ENCODE peak calls at places on chromosomes 11 and 22, in ten cellular contexts. Q, B, F, V, I, K, X, D, S and U are unnamed samples.
A peak's percentile ranks its signal among the peaks of the same experiment; 100 is the strongest.

GRCh38 chr11:102320679-102321078 is 3.4 kb downstream of the BIRC3 start:
- DNase-seq in K (no peak), F (peak; percentile 39), S (no peak), I (no peak), X (no peak), Q (no peak), V (no peak), D (no peak), B (no peak), U (no peak)

GRCh38 chr11:116193321-116194114 is 579.3 kb downstream of the BUD13 start:
- DNase-seq in S (no peak), F (peak; percentile 31), Q (no peak), K (no peak), V (no peak), X (peak; percentile 68), B (peak; percentile 17), D (no peak), I (peak; percentile 35), U (peak; percentile 39)

GRCh38 chr11:133905677-133906156 is 51.1 kb downstream of the IGSF9B start:
- DNase-seq in V (no peak), D (no peak), B (no peak), K (no peak), Q (no peak), X (peak; percentile 57), F (no peak), S (no peak), I (no peak), U (no peak)

GRCh38 chr11:70680781-70681281 is 282.5 kb downstream of the CTTN start:
- DNase-seq in I (no peak), V (no peak), S (no peak), F (no peak), D (no peak), Q (no peak), X (no peak), K (no peak), B (no peak), U (no peak)

GRCh38 chr11:62054484-62055121 is 69.2 kb upstream of the INCENP start:
- DNase-seq in Q (no peak), F (no peak), I (no peak), V (no peak), B (peak; percentile 78), K (no peak), X (peak; percentile 69), S (peak; percentile 87), D (no peak), U (peak; percentile 27)

GRCh38 chr11:102010776-102011500 is 36.3 kb upstream of the CFAP300 start:
- DNase-seq in D (peak; percentile 71), X (no peak), B (peak; percentile 53), I (peak; percentile 84), F (peak; percentile 48), S (peak; percentile 73), Q (no peak), K (peak; percentile 93), V (peak; percentile 33), U (no peak)

GRCh38 chr11:113114452-113115027 is 153.3 kb downstream of the NCAM1 start:
- DNase-seq in K (no peak), V (no peak), X (peak; percentile 71), F (peak; percentile 78), D (no peak), S (no peak), B (peak; percentile 3), Q (no peak), I (peak; percentile 67), U (peak; percentile 56)

GRCh38 chr11:16604784-16605439 is 133.5 kb upstream of the C11orf58 start:
- DNase-seq in S (no peak), K (peak; percentile 87), B (no peak), V (peak; percentile 23), X (peak; percentile 64), I (peak; percentile 80), Q (no peak), F (peak; percentile 26), D (no peak), U (no peak)

GRCh38 chr11:125743681-125744080 is 2.4 kb upstream of the PATE1 start:
- DNase-seq in F (no peak), I (no peak), X (no peak), S (no peak), K (no peak), D (no peak), V (no peak), B (no peak), Q (no peak), U (no peak)

GRCh38 chr22:38733329-38734202 is 22.2 kb downstream of the SUN2 start:
- DNase-seq in V (peak; percentile 53), B (peak; percentile 16), D (no peak), S (no peak), I (peak; percentile 77), K (no peak), F (peak; percentile 69), Q (no peak), X (peak; percentile 96), U (peak; percentile 65)

GRCh38 chr22:41411021-41411851 is 29.5 kb downstream of the TEF start:
- DNase-seq in F (peak; percentile 68), B (no peak), S (no peak), I (peak; percentile 45), V (no peak), Q (no peak), K (no peak), X (peak; percentile 90), D (no peak), U (peak; percentile 70)

GRCh38 chr11:122655527-122656072 is at the start of gene UBASH3B:
- DNase-seq in D (peak; percentile 41), S (peak; percentile 71), Q (peak; percentile 64), K (peak; percentile 93), F (peak; percentile 93), X (peak; percentile 85), B (peak; percentile 47), I (peak; percentile 84), V (peak; percentile 48), U (peak; percentile 61)

GRCh38 chr11:33970984-33971466 is 79.1 kb upstream of the LMO2 start:
- DNase-seq in I (peak; percentile 42), X (peak; percentile 68), F (peak; percentile 75), B (peak; percentile 46), Q (peak; percentile 56), V (no peak), D (peak; percentile 55), S (peak; percentile 64), K (peak; percentile 85), U (peak; percentile 32)

DNA sequence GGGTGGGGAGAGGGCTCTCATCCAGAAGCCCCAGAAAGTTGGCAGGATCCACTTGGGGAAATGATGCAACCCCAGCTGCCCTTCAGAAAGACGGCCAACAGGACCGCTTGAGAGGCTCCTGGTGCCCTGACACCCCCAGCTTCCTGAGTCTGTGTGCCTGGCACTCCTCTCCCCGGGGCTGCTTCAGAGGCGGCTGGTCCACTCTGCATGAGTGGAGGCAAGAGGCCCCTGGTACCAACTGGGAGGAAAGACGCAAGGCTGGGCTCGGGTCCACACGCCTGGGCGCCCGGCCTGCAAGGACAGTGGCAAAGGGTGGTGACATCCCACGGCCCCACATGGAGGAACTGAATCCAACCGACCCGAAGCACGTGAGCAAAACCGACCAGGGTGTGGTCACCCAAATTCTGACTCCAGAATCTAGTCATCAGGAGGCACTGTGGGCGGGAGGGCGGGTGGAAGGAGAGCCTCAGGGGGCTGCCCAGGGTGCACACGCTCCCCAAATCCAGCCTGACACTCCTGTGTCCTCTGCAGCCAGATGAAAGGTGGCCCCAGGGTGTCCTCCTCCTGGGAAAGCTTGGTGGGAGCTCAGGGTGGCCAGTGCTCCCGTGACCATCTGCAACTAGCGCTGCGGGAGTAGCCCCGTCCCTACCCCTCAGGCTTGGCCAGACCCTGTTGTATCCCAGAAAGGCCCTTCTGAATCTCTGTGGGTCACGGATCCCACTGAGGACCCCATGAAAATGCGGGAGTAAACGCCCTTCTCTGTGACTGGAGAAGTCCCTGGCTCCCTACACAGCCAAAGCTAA is 3.7 kb downstream of the RNH1 start:
- DNase-seq in D (no peak), S (no peak), I (peak; percentile 64), V (no peak), Q (peak; percentile 82), X (peak; percentile 84), K (peak; percentile 95), B (no peak), F (no peak), U (peak; percentile 44)
- TF ChIP-seq POLR2A in D (no peak), S (no peak), I (no peak), V (no peak), Q (no peak), X (no peak), K (no peak), B (no peak), F (no peak), U (no peak)

GRCh38 chr11:63999349-64000025 is 13.2 kb downstream of the OTUB1 start:
- DNase-seq in F (peak; percentile 44), D (no peak), B (no peak), Q (peak; percentile 86), X (peak; percentile 86), K (peak; percentile 95), V (no peak), I (no peak), S (no peak), U (peak; percentile 69)
- TF ChIP-seq POLR2A in F (no peak), D (no peak), B (no peak), Q (no peak), X (no peak), K (no peak), V (no peak), I (no peak), S (no peak), U (no peak)

GRCh38 chr11:76785513-76785912 is 2.4 kb downstream of the TSKU start:
- DNase-seq in I (no peak), X (no peak), Q (no peak), S (no peak), F (no peak), D (no peak), B (no peak), V (no peak), K (no peak), U (no peak)

GRCh38 chr11:76782526-76783293 is 446 bp upstream of the TSKU start:
- DNase-seq in Q (no peak), S (peak; percentile 79), F (peak; percentile 92), K (peak; percentile 96), D (peak; percentile 87), X (peak; percentile 95), V (peak; percentile 90), I (peak; percentile 93), B (peak; percentile 82), U (peak; percentile 93)

GRCh38 chr11:76783294-76783900 is at the start of gene TSKU:
- DNase-seq in I (peak; percentile 63), V (no peak), D (peak; percentile 44), F (no peak), B (no peak), K (peak; percentile 89), S (no peak), Q (peak; percentile 70), X (no peak), U (no peak)

GRCh38 chr11:76781861-76782500 is 1.2 kb upstream of the TSKU start:
- DNase-seq in V (no peak), S (no peak), B (peak; percentile 25), I (no peak), Q (no peak), F (no peak), K (peak; percentile 91), D (no peak), X (no peak), U (no peak)

GRCh38 chr11:76783901-76784813 is 1.0 kb downstream of the TSKU start:
- DNase-seq in X (peak; percentile 81), S (peak; percentile 55), K (peak; percentile 92), F (peak; percentile 67), D (peak; percentile 79), Q (no peak), I (peak; percentile 79), B (peak; percentile 79), V (no peak), U (peak; percentile 85)
- TF ChIP-seq POLR2A in X (peak; percentile 9), S (no peak), K (no peak), F (no peak), D (peak; percentile 5), Q (no peak), I (no peak), B (peak; percentile 78), V (no peak), U (peak; percentile 20)

DNA sequence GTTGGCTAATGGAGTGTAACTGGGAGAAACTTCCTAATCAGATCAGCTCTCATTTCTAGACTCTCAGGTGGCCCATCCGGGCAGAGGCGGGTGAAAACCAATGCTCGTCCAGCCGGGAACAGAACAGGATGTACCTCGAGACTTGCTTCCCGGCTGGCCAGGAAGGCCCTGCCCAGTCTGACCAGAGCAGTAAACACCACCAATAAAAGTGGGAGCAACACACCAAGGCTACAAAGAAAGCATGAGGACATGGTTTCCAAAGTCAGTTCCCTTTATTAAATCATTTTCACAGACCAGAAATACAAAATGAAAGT is 940 bp upstream of the TNKS1BP1 start:
- DNase-seq in B (no peak), K (no peak), F (peak; percentile 70), X (peak; percentile 83), I (peak; percentile 63), D (peak; percentile 49), V (peak; percentile 42), S (no peak), Q (no peak), U (peak; percentile 71)
- TF ChIP-seq POLR2A in B (no peak), K (no peak), F (no peak), X (no peak), I (no peak), D (no peak), V (no peak), S (no peak), Q (no peak), U (no peak)